ENCODE peak calls at places on chromosomes 11 and 22, in eight cellular contexts. Z is colonic mucosa, K is tibial artery, W is heart right ventricle, R is AG04450, M is IMR-90, U is AG10803, V is choroid plexus epithelial cell. G is an unnamed sample.

GRCh38 chr11:61507962-61508824 is at the start of gene LRRC10B:
- DNase-seq in Z (peak), R (no peak), U (no peak), M (no peak), W (no peak), V (no peak), K (no peak), G (no peak)

GRCh38 chr22:22884010-22884887 is 3.4 kb upstream of the IGLL5 start:
- DNase-seq in R (no peak), Z (peak), K (peak), U (peak), M (peak), W (peak), V (peak), G (peak)

GRCh38 chr11:121131656-121132055 is 30.6 kb downstream of the TECTA start:
- DNase-seq in W (no peak), K (no peak), M (no peak), R (no peak), U (no peak), V (no peak), Z (no peak), G (no peak)

GRCh38 chr11:11501546-11502274 is 120.1 kb downstream of the GALNT18 start:
- DNase-seq in K (peak), W (no peak), Z (peak), V (no peak), U (no peak), R (no peak), M (no peak), G (no peak)

GRCh38 chr11:2581931-2582435 is 117.8 kb downstream of the KCNQ1OT1 start:
- DNase-seq in M (no peak), W (no peak), U (no peak), K (peak), V (no peak), Z (no peak), R (no peak), G (peak)

GRCh38 chr22:47044722-47045545 is 282.5 kb downstream of the TBC1D22A start:
- DNase-seq in V (no peak), U (no peak), Z (no peak), K (peak), R (no peak), W (no peak), M (no peak), G (no peak)

GRCh38 chr11:72787262-72788104 is 6.4 kb downstream of the STARD10 start:
- DNase-seq in W (no peak), V (no peak), R (no peak), K (no peak), Z (peak), U (no peak), M (no peak), G (peak)

GRCh38 chr11:22416462-22416861 is 78.3 kb downstream of the SLC17A6 start:
- DNase-seq in M (no peak), R (no peak), U (peak), Z (no peak), K (no peak), W (no peak), V (no peak), G (no peak)

GRCh38 chr11:47906066-47906465 is 57.9 kb upstream of the NUP160 start:
- DNase-seq in Z (no peak), M (no peak), R (no peak), K (no peak), W (no peak), U (no peak), V (no peak), G (no peak)

GRCh38 chr22:50312371-50312770 is 4.9 kb upstream of the PLXNB2 start:
- DNase-seq in Z (no peak), W (no peak), U (no peak), V (no peak), K (no peak), M (no peak), R (no peak), G (no peak)

GRCh38 chr22:39278040-39278439 is 33.3 kb upstream of the PDGFB start:
- DNase-seq in U (peak), W (peak), V (peak), M (peak), K (no peak), Z (no peak), R (no peak), G (no peak)

GRCh38 chr11:83816572-83817187 is 530.5 kb upstream of the CCDC90B start:
- DNase-seq in V (peak), M (peak), U (peak), K (no peak), W (no peak), Z (no peak), R (no peak), G (no peak)

GRCh38 chr11:75719089-75719638 is 1.5 kb downstream of the MOGAT2 start:
- DNase-seq in V (no peak), Z (no peak), U (no peak), W (no peak), M (peak), R (no peak), K (no peak), G (no peak)

GRCh38 chr11:19679952-19680823 is 32.4 kb upstream of the NAV2 start:
- DNase-seq in W (peak), R (peak), Z (peak), V (peak), U (peak), K (peak), M (peak), G (no peak)

GRCh38 chr11:125091247-125091876 is 20.1 kb downstream of the TMEM218 start:
- DNase-seq in V (peak), M (peak), K (no peak), U (peak), R (peak), W (peak), Z (peak), G (no peak)

GRCh38 chr22:46079093-46079860 is 71.0 kb upstream of the PPARA start:
- DNase-seq in V (no peak), W (no peak), M (no peak), R (no peak), K (peak), U (no peak), Z (no peak), G (no peak)

GRCh38 chr22:46579751-46580449 is 40.3 kb upstream of the GRAMD4 start:
- DNase-seq in Z (no peak), U (no peak), M (no peak), V (no peak), W (no peak), R (no peak), K (no peak), G (peak)

GRCh38 chr22:47123006-47123826 is 360.8 kb downstream of the TBC1D22A start:
- DNase-seq in R (no peak), U (no peak), W (no peak), Z (no peak), M (no peak), V (no peak), K (peak), G (peak)

GRCh38 chr11:64226507-64227051 is 505 bp downstream of the NUDT22 start:
- DNase-seq in M (no peak), Z (peak), U (no peak), V (no peak), R (no peak), W (peak), K (no peak), G (peak)

GRCh38 chr11:63574856-63575602 is 11.8 kb upstream of the PLAAT2 start:
- DNase-seq in W (peak), V (peak), U (peak), M (peak), Z (peak), K (peak), R (no peak), G (no peak)

GRCh38 chr11:86869966-86870570 is 69.7 kb downstream of the PRSS23 start:
- DNase-seq in U (peak), K (peak), V (peak), R (peak), W (peak), M (peak), Z (peak), G (no peak)

GRCh38 chr11:94539420-94539819 is 4.3 kb upstream of the FUT4 start:
- DNase-seq in W (no peak), V (no peak), K (no peak), R (no peak), Z (peak), M (no peak), U (no peak), G (no peak)

GRCh38 chr11:94781822-94782221 is 13.7 kb downstream of the AMOTL1 start:
- DNase-seq in R (no peak), K (no peak), Z (no peak), U (peak), V (peak), W (no peak), M (peak), G (no peak)

GRCh38 chr11:42239102-42239501 is 779.6 kb upstream of the LRRC4C start:
- DNase-seq in Z (no peak), U (peak), W (no peak), R (no peak), M (no peak), V (no peak), K (no peak), G (no peak)

GRCh38 chr11:69102732-69103615 is 52.8 kb upstream of the SMIM38 start:
- DNase-seq in U (no peak), M (no peak), R (no peak), V (peak), Z (no peak), W (no peak), K (no peak), G (no peak)

GRCh38 chr11:66883021-66883968 is 26.4 kb downstream of the LRFN4 start:
- DNase-seq in W (no peak), K (no peak), Z (peak), V (peak), M (peak), R (no peak), U (peak), G (no peak)

GRCh38 chr11:125210112-125210511 is 45.6 kb downstream of the PKNOX2 start:
- DNase-seq in K (peak), U (no peak), R (no peak), Z (no peak), W (no peak), M (no peak), V (no peak), G (no peak)

GRCh38 chr22:30872282-30873041 is 96.1 kb downstream of the MORC2 start:
- DNase-seq in R (no peak), V (no peak), W (no peak), M (no peak), Z (no peak), K (peak), U (no peak), G (no peak)

GRCh38 chr22:20928573-20928967 is 11.4 kb downstream of the CRKL start:
- DNase-seq in U (no peak), K (no peak), R (no peak), M (no peak), V (no peak), W (no peak), Z (no peak), G (no peak)

GRCh38 chr22:39317084-39317755 is 2.2 kb downstream of the RPL3 start:
- DNase-seq in W (no peak), V (peak), M (no peak), Z (no peak), K (no peak), R (no peak), U (no peak), G (no peak)

GRCh38 chr11:131070365-131070764 is 154.1 kb upstream of the SNX19 start:
- DNase-seq in V (no peak), Z (no peak), R (no peak), W (no peak), M (no peak), U (no peak), K (no peak), G (no peak)

GRCh38 chr22:37498289-37498909 is 12.2 kb upstream of the MFNG start:
- DNase-seq in K (no peak), U (no peak), W (no peak), M (no peak), V (peak), R (no peak), Z (peak), G (no peak)

GRCh38 chr11:107799245-107799859 is 59.2 kb downstream of the SLC35F2 start:
- DNase-seq in R (peak), M (peak), V (peak), K (peak), Z (peak), U (peak), W (peak), G (peak)

GRCh38 chr11:109728056-109728455 is 306.1 kb downstream of the C11orf87 start:
- DNase-seq in M (no peak), U (no peak), R (no peak), K (no peak), V (no peak), W (no peak), Z (peak), G (no peak)

GRCh38 chr22:46690146-46690545 is 47.9 kb downstream of the CERK start:
- DNase-seq in Z (no peak), V (no peak), K (no peak), W (no peak), R (no peak), M (no peak), U (no peak), G (no peak)

GRCh38 chr22:50072167-50072555 is 13.1 kb downstream of the MLC1 start:
- DNase-seq in W (no peak), K (no peak), U (no peak), Z (no peak), V (no peak), M (no peak), R (no peak), G (no peak)

GRCh38 chr11:92556435-92556834 is 331.8 kb downstream of the FAT3 start:
- DNase-seq in R (no peak), K (no peak), V (peak), U (peak), W (peak), M (peak), Z (no peak), G (no peak)

GRCh38 chr11:92550411-92550810 is 325.8 kb downstream of the FAT3 start:
- DNase-seq in U (no peak), V (no peak), Z (no peak), W (peak), R (no peak), M (no peak), K (no peak), G (no peak)

GRCh38 chr11:92550871-92551270 is 326.3 kb downstream of the FAT3 start:
- DNase-seq in V (no peak), W (no peak), K (no peak), M (no peak), Z (no peak), U (no peak), R (no peak), G (no peak)

GRCh38 chr11:92554662-92555061 is 330.0 kb downstream of the FAT3 start:
- DNase-seq in U (no peak), Z (no peak), R (no peak), W (no peak), K (no peak), M (no peak), V (no peak), G (no peak)

GRCh38 chr11:92552942-92553341 is 328.3 kb downstream of the FAT3 start:
- DNase-seq in R (no peak), U (peak), V (peak), M (peak), K (no peak), W (no peak), Z (no peak), G (no peak)
- TF ChIP-seq CTCF in R (peak), U (peak), V (peak), M (peak), K (no peak), W (no peak), Z (no peak), G (no peak)

DNA sequence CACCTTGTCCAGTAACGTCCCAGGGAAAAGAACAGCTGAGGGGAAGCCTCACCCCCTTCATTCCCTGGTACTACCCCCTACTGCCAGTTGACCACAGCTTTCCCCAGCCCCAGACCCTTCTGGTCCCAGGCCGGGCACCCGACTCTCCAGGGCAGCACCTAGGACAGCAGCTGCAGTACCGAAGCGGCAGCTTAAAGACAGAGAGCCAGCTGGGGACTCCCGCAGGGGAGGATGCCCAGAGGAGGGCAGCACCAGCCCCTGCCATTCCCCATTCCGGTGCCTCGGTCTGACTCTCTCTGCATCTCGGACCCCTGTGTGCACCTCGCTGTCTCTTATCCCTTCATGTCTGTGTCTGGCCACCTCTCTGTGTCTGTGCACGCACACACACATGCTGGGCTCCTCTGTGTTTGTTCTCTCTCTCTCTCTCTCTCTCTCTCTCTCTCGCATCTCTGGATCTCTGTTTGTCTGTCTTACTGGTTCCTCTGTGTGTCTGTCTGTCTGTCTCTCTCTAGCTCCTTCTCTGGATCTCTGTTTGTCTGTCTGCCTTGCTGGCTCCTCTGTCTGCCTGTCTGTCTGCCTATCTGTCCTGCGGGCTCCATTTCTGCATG is 9.4 kb downstream of the IGSF9B start:
- DNase-seq in R (no peak), Z (no peak), V (peak), M (peak), U (peak), W (peak), K (peak), G (no peak)
- TF ChIP-seq CTCF in R (peak), Z (no peak), V (peak), M (peak), U (peak), W (peak), K (peak), G (no peak)

DNA sequence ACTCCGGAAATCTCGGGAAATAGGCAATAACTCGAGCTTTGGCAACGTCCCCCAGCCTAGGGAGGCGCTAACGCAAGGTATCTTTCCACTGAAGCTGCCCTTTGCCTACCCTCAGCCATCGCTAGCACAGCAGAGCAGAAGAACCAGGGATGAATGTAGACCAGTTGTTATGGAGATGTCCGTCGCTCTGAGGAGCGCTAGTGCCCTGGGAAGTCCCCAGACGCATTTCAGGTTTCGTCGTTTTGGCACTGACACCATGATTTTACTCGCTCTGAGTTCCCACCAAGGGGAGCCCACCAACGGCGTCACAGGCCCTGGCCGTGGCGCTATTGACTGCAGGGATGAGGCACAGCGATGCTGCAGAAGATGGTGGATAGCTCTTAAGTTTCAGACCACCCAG is 22.7 kb upstream of the BDNF start:
- DNase-seq in Z (no peak), M (no peak), R (no peak), U (peak), K (no peak), V (peak), W (no peak), G (no peak)
- TF ChIP-seq CTCF in Z (no peak), M (peak), R (no peak), U (peak), K (no peak), V (no peak), W (no peak), G (no peak)

GRCh38 chr11:91265946-91266345 is 958.7 kb upstream of the FAT3 start:
- DNase-seq in V (peak), R (no peak), M (no peak), K (no peak), W (no peak), Z (no peak), U (no peak), G (no peak)

GRCh38 chr11:91263698-91264097 is 960.9 kb upstream of the FAT3 start:
- DNase-seq in U (no peak), V (no peak), Z (no peak), R (no peak), K (no peak), M (no peak), W (no peak), G (no peak)

GRCh38 chr11:91257593-91258170 is 966.9 kb upstream of the FAT3 start:
- DNase-seq in W (no peak), M (no peak), K (no peak), V (peak), R (no peak), Z (no peak), U (no peak), G (no peak)

DNA sequence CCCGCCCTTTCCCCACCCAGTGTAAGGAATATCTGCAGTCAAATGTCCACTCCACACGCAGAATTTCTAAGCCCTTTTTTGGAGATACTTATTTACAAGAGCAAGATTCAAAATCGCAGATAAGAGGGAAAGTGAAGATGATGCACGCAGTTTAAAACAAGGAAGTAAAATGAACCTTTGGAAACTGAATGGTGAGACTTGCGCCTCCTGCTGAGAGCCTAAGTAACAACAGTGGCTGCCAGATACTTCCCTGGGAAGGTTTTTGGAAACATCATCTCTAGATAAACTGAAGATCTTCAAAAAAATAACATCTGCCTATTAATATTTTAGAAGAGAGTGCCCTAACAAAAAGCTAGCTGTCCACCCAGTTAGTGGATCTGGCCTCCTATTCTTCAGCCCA is 963.1 kb upstream of the FAT3 start:
- DNase-seq in R (no peak), W (no peak), V (no peak), Z (no peak), M (no peak), U (no peak), K (no peak), G (no peak)
- TF ChIP-seq CTCF in R (no peak), W (no peak), V (peak), Z (no peak), M (no peak), U (no peak), K (no peak), G (no peak)

GRCh38 chr11:78958444-78958843 is 383.8 kb upstream of the NARS2 start:
- DNase-seq in V (no peak), U (no peak), M (no peak), Z (no peak), W (no peak), K (no peak), R (no peak), G (no peak)

GRCh38 chr11:78961938-78962701 is 387.5 kb upstream of the NARS2 start:
- DNase-seq in W (no peak), U (peak), K (no peak), Z (no peak), V (peak), M (peak), R (peak), G (no peak)

GRCh38 chr11:78957481-78958245 is 383.0 kb upstream of the NARS2 start:
- DNase-seq in W (no peak), K (no peak), V (peak), Z (no peak), R (no peak), M (peak), U (no peak), G (no peak)

DNA sequence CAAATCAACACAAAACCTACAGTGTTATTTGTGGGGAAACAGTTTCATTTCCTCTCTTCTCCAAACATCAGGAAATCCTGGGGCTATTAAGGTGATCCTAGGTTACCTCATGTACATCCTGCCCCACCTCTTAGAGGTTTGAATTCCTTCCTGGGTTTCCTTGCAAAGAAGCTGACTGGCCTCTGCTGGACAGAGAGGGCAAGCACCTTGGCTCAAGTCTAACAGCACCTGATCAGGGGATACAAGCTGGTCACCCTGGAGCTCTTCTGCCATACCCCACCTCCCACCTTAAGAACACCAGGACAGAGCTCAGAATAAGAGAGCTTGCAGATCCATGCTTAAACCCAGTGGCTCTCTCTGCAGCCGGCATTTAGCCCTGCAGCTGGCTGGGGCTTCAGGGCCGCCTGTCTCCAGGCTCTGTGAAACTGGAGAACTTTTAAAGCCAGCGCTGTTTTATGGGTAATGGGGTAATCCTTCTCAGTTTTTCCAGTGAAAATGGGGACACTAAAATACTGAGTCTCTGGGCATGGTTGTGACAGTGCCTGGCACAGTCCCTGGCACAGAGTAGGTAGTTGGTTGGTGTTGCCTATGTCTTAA is 386.6 kb upstream of the NARS2 start:
- DNase-seq in W (peak), V (peak), R (no peak), K (no peak), M (peak), Z (peak), U (peak), G (no peak)
- TF ChIP-seq CTCF in W (no peak), V (peak), R (peak), K (no peak), M (peak), Z (peak), U (peak), G (peak)

GRCh38 chr22:33083212-33083611 is 25.0 kb upstream of the SYN3 start:
- DNase-seq in K (no peak), R (no peak), U (no peak), Z (no peak), M (no peak), W (no peak), V (peak), G (no peak)
- TF ChIP-seq CTCF in K (no peak), R (no peak), U (no peak), Z (no peak), M (no peak), W (no peak), V (no peak), G (no peak)

GRCh38 chr11:115530752-115531151 is 26.5 kb upstream of the CADM1 start:
- DNase-seq in R (no peak), M (no peak), V (no peak), Z (no peak), K (no peak), W (no peak), U (no peak), G (no peak)
- TF ChIP-seq CTCF in R (peak), M (peak), V (no peak), Z (no peak), K (no peak), W (no peak), U (no peak), G (no peak)